ENCODE peak calls at places on chromosomes 3 and 15, in five cellular contexts. H is GM12878, U is K562, G is HepG2, D is SK-N-SH. Y is an unnamed sample.

GRCh38 chr15:77650285-77650684 is 17.6 kb upstream of the LINGO1 start:
- DNase-seq in U (peak), H (no peak), G (peak), D (peak), Y (peak)

GRCh38 chr3:113167929-113168771 is 43.2 kb upstream of the BOC start:
- DNase-seq in G (no peak), U (no peak), H (no peak), D (no peak), Y (no peak)

GRCh38 chr3:149969110-149969944 is 1.4 kb downstream of the PFN2 start:
- DNase-seq in G (peak), D (peak), U (peak), H (no peak), Y (peak)

GRCh38 chr3:194959217-194959616 is 273.5 kb downstream of the FAM43A start:
- DNase-seq in G (no peak), H (no peak), U (no peak), D (no peak), Y (no peak)

GRCh38 chr15:76058714-76059319 is 968 bp upstream of the TMEM266 start:
- DNase-seq in D (peak), G (peak), H (peak), U (peak), Y (no peak)

GRCh38 chr15:88477885-88478284 is 10.4 kb downstream of the MRPS11 start:
- DNase-seq in D (no peak), U (no peak), H (no peak), G (no peak), Y (no peak)

GRCh38 chr3:17033516-17034168 is 148.9 kb downstream of the PLCL2 start:
- DNase-seq in U (no peak), G (no peak), D (no peak), H (no peak), Y (no peak)

GRCh38 chr3:114649331-114649730 is 355.5 kb downstream of the TIGIT start:
- DNase-seq in G (peak), H (no peak), D (no peak), U (no peak), Y (peak)

GRCh38 chr3:63029326-63029725 is 154.1 kb upstream of the CADPS start:
- DNase-seq in U (no peak), G (no peak), H (no peak), D (no peak), Y (no peak)

GRCh38 chr3:72494076-72495000 is 353.9 kb downstream of the SHQ1 start:
- DNase-seq in U (no peak), H (no peak), D (no peak), G (no peak), Y (no peak)

GRCh38 chr3:194906229-194906629 is 220.5 kb downstream of the FAM43A start:
- DNase-seq in D (no peak), G (peak), U (no peak), H (no peak), Y (no peak)

DNA sequence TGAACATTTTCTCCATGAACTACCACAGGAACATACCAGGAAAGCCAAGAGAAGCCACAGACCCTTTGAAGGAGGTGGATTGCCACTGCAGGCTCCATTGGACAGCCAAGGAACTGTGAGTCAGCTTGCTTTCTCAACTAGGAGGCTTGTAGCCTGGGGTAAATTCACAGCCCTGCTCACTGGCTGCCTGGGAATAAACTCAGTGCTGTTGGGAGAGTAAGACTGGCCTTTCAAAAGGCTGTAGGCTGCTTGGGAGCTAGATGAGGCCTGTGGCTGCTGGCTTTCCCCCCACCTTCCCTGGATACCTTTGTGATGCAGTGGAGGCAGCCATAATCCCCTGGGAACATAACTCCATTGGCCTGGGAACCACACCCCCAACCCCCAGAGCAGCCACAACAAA is 223.5 kb upstream of the RBMS3 start:
- DNase-seq in G (no peak), H (no peak), D (no peak), U (no peak), Y (no peak)
- TF ChIP-seq ZBTB33 in G (no peak), H (no peak), D (no peak), U (no peak), Y (no peak)

GRCh38 chr3:44529927-44530326 is 25.1 kb upstream of the ZKSCAN7 start:
- DNase-seq in G (no peak), H (no peak), U (no peak), D (no peak), Y (peak)
- TF ChIP-seq CTCF in G (peak), H (peak), U (peak), D (peak), Y (peak)

DNA sequence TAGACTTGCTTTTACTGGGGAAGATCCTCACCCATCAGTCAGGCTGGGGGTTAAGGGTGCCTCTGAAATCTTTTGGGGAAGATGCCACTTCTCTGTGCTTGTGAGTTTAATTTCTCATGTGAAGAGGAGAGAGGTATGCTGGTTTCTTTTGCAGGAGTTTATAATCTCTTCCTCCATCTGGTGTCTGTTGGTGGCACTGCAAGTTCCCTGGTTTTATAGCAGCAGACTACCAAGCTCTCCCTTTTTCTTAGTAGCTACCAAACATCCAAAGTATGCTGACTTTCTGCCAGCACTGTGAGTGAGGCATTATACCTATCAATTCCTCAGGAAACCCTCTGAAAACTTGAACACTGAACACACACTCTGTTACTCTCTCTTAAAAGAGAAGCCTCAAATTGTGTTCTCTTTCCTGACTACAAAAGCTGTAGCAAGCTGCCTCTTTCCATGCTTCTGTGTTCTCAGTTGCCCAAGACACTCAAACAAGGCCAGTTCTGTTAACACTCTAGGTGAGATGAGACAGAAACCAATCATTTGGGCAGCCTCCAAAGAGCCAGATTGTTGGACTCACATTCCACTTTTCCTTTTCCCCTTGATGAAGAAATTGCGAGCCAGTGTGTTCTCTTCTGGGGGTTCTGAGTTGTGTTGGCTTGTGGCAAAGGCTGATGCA is 299.5 kb downstream of the GAP43 start:
- DNase-seq in U (no peak), D (no peak), H (no peak), G (peak), Y (peak)
- TF ChIP-seq JUND in U (no peak), D (no peak), H (no peak), G (no peak), Y (no peak)

DNA sequence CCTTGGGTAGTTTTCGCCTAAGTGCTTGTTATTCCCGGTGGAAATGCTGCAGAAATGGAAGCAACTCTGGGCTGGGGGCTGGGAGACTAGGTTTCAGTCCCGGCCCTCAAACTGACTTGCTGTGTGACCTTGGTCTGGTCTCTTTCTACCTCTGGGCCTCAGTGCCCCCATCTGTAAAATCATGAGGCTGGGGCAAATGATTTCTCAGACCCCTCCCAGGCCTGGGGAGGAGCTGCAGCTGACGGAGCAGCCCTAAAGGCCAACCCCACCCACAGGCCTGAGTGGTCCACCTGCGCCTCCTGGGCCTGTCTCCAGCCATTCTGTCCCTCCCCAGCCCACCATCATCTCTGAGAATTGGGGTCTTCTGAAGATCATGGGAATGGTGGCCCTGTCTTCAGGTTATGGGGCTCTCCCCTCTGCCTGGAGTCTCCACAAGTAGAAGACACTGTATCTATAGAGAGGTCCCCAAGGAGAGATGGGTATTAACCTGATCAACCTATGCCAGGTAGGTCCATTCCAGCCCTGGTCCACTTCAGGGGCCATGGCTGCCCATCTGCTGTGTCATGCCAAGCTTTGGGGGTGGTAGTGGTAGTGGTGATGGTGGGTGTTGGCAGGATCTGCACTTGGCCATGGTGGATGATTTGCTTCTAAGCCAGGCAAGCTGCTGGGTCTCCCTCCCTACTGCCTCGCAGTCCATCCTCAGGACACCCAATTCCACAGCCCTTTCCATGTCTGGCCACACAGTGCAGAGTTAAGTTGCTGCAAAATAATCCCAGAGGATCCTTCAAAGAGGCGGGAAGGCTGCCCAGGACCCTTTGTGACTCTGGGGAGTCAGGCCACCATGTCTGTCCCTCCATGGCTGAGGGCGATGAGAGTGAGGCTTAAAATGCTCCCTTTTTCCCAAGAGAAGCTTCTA is 46.0 kb downstream of the ITGA11 start:
- DNase-seq in G (no peak), U (no peak), H (no peak), D (no peak), Y (no peak)
- TF ChIP-seq ZBTB33 in G (no peak), U (no peak), H (no peak), D (no peak), Y (no peak)